ENCODE peak calls at places on chromosome 17, in nine cellular contexts. W is Karpas-422, I is left ventricle myocardium inferior, N is kidney, G is HL-60, L is K562, Y is BJ, A is fibroblast of lung, E is AG04450. R is an unnamed sample.

GRCh38 chr17:63117431-63117830 is 151.4 kb downstream of the TANC2 start:
- DNase-seq in W (no peak), G (no peak), Y (no peak), L (no peak), A (no peak), N (no peak), E (no peak), I (no peak), R (no peak)

GRCh38 chr17:27760069-27760885 is 40.1 kb downstream of the NOS2 start:
- DNase-seq in G (peak; percentile 8), E (no peak), L (peak; percentile 70), W (peak; percentile 84), A (peak; percentile 7), N (peak; percentile 78), I (peak; percentile 70), Y (no peak), R (peak; percentile 64)

GRCh38 chr17:78559749-78560368 is 17.3 kb downstream of the DNAH17 start:
- DNase-seq in I (no peak), L (peak; percentile 62), G (peak; percentile 16), W (peak; percentile 52), N (no peak), A (no peak), Y (no peak), E (no peak), R (no peak)

GRCh38 chr17:64773836-64774761 is 112.0 kb upstream of the SMURF2 start:
- DNase-seq in A (peak; percentile 64), E (peak; percentile 18), G (no peak), Y (no peak), I (no peak), N (peak; percentile 93), L (peak; percentile 71), W (peak; percentile 90), R (peak; percentile 38)

GRCh38 chr17:7011415-7011814 is 1.0 kb upstream of the RNASEK start:
- DNase-seq in W (no peak), E (no peak), N (no peak), A (no peak), G (no peak), I (no peak), L (no peak), Y (no peak), R (no peak)

GRCh38 chr17:81103379-81103778 is 61.9 kb upstream of the PVALEF start:
- DNase-seq in A (no peak), L (no peak), W (no peak), G (no peak), N (no peak), Y (no peak), E (no peak), I (no peak), R (no peak)

GRCh38 chr17:64572682-64573154 is 65.9 kb downstream of the CEP95 start:
- DNase-seq in L (peak; percentile 12), W (peak; percentile 42), I (no peak), A (peak; percentile 70), Y (peak; percentile 86), N (no peak), G (no peak), E (no peak), R (peak; percentile 67)

GRCh38 chr17:21360048-21360447 is 16.1 kb upstream of the KCNJ12 start:
- DNase-seq in N (peak; percentile 12), W (peak; percentile 41), Y (no peak), L (no peak), E (no peak), I (no peak), G (no peak), A (no peak), R (no peak)

GRCh38 chr17:45338996-45339535 is 22.2 kb upstream of the MAP3K14 start:
- DNase-seq in L (no peak), I (no peak), E (no peak), N (no peak), G (no peak), W (no peak), Y (no peak), A (no peak), R (no peak)

GRCh38 chr17:56733833-56734232 is 99.9 kb downstream of the C17orf67 start:
- DNase-seq in I (no peak), G (no peak), N (no peak), L (no peak), W (no peak), Y (no peak), E (no peak), A (no peak), R (no peak)

GRCh38 chr17:50660042-50660886 is 25.6 kb downstream of the ABCC3 start:
- DNase-seq in L (peak; percentile 68), N (peak; percentile 77), Y (no peak), G (peak; percentile 76), W (no peak), E (no peak), A (no peak), I (peak; percentile 46), R (peak; percentile 80)

GRCh38 chr17:57946798-57947358 is 8.3 kb downstream of the CUEDC1 start:
- DNase-seq in Y (no peak), G (peak; percentile 71), N (peak; percentile 72), I (no peak), W (peak; percentile 80), L (no peak), A (peak; percentile 71), E (peak; percentile 55), R (peak; percentile 70)
- H3K4me3 ChIP-seq in Y (peak overlapping the region; percentile 37), G (peak overlapping the region; percentile 11), N (peak overlapping the region; percentile 72), I (peak overlapping the region; percentile 64), W (peak overlapping the region; percentile 65), L (no peak overlapping the region), A (peak overlapping the region; percentile 32), E (peak overlapping the region; percentile 53), R (peak overlapping the region; percentile 77)

DNA sequence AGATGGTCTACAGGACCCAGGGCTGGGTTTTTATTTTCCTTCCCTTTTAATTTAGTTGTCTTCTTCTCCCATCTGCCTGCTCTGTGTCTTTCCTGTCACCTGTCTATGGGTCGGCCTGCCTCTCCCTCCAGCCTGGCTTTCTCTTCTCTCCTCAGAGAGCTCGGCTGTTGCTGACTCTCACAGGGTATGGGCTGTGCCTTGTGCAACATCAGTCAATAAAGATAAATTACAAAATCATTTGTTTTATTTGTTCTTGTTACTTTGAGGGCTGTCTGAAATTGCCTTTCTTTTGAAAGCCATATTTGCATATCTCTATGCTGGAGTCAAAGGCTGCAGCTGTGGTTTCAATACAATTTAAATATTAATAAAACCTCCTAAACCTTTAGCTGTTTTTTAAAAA is 15.6 kb downstream of the RND2 start:
- DNase-seq in L (no peak), E (no peak), N (no peak), A (no peak), G (no peak), W (no peak), I (no peak), Y (no peak), R (no peak)
- H3K4me3 ChIP-seq in L (no peak overlapping the region), E (no peak overlapping the region), N (no peak overlapping the region), A (no peak overlapping the region), G (no peak overlapping the region), W (no peak overlapping the region), I (no peak overlapping the region), Y (no peak overlapping the region), R (no peak overlapping the region)

GRCh38 chr17:41681776-41682175 is 6.9 kb upstream of the EIF1 start:
- DNase-seq in A (no peak), L (no peak), W (no peak), I (no peak), N (peak; percentile 56), E (no peak), Y (no peak), G (no peak), R (no peak)

GRCh38 chr17:41679740-41680425 is 8.8 kb upstream of the EIF1 start:
- DNase-seq in N (peak; percentile 48), E (no peak), A (no peak), W (no peak), I (no peak), Y (no peak), L (no peak), G (no peak), R (no peak)

GRCh38 chr17:41678411-41678906 is 10.2 kb upstream of the EIF1 start:
- DNase-seq in L (peak; percentile 38), G (no peak), E (no peak), I (no peak), W (no peak), A (peak; percentile 37), Y (no peak), N (peak; percentile 68), R (no peak)

GRCh38 chr17:41680426-41681040 is 8.2 kb upstream of the EIF1 start:
- DNase-seq in L (no peak), G (no peak), I (no peak), W (no peak), E (no peak), N (no peak), Y (no peak), A (no peak), R (no peak)

GRCh38 chr17:41678907-41679739 is 9.6 kb upstream of the EIF1 start:
- DNase-seq in W (peak; percentile 61), Y (no peak), E (no peak), N (peak; percentile 62), I (no peak), L (peak; percentile 74), A (peak; percentile 79), G (no peak), R (peak; percentile 30)
- H3K4me3 ChIP-seq in W (peak overlapping the region; percentile 42), Y (no peak overlapping the region), E (no peak overlapping the region), N (peak overlapping the region; percentile 3), I (peak overlapping the region; percentile 55), L (peak overlapping the region; percentile 26), A (peak overlapping the region; percentile 16), G (peak overlapping the region; percentile 11), R (peak overlapping the region; percentile 76)

GRCh38 chr17:38730526-38731379 is 612 bp downstream of the CISD3 start:
- DNase-seq in L (no peak), G (no peak), W (peak; percentile 74), E (no peak), A (peak; percentile 44), N (peak; percentile 96), I (peak; percentile 84), Y (no peak), R (peak; percentile 69)

GRCh38 chr17:38729886-38730525 is at the start of gene CISD3:
- DNase-seq in I (peak; percentile 89), G (peak; percentile 73), Y (peak; percentile 20), N (peak; percentile 96), W (peak; percentile 97), A (peak; percentile 74), E (peak; percentile 37), L (peak; percentile 94), R (peak; percentile 96)

GRCh38 chr17:38732376-38733314 is 2.5 kb downstream of the CISD3 start:
- DNase-seq in L (no peak), A (no peak), G (no peak), N (no peak), W (no peak), Y (no peak), I (no peak), E (no peak), R (no peak)

GRCh38 chr17:38733315-38734234 is 3.4 kb downstream of the CISD3 start:
- DNase-seq in Y (no peak), I (no peak), A (no peak), E (no peak), W (peak; percentile 76), N (no peak), L (no peak), G (no peak), R (no peak)

DNA sequence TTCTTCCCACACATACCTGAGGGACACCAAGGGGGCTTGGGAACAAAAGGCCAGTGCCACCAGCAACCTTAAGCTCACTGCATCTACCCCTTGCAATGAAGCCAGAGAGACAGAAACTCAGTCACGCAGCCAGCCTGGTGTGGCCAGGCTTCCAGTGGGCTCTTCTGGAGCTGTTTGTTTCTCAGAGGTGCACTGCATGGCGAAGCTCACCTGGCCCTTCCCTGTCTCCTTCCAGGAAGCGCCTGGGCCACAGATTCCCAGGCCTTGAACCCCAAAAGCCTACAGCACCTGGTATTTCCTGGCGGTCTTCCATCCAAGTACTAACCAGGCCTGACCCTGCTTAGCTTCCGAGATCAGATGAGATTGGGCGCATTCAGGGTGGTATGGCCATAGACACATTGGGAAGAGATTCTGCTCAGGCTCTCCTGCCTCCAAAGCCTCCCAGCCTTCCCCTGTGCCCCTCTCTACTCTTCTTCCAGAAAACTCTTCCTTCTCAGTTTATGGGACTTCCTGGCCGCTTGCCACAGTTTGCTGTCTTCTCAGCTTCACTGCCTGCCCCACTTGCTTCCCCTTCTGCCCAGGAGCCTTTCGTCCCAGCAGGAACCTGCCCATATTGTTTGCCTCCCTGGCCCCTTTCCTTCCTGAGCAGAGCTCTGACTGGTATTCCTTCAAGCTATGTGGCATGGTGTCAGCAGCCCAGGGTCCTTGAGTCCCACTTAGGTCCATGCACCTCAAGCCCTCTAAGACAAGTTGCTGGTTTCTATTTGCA is 1.6 kb downstream of the CISD3 start:
- DNase-seq in E (no peak), N (no peak), Y (no peak), A (no peak), I (no peak), L (no peak), W (no peak), G (no peak), R (no peak)
- H3K4me3 ChIP-seq in E (no peak overlapping the region), N (peak overlapping the region; percentile 74), Y (no peak overlapping the region), A (peak overlapping the region; percentile 86), I (peak overlapping the region; percentile 81), L (peak overlapping the region; percentile 55), W (peak overlapping the region; percentile 86), G (peak overlapping the region; percentile 81), R (peak overlapping the region; percentile 96)

R was measured in adipocyte.